ENCODE peak calls at places on chromosomes 2 and 18, in nine cellular contexts. W, Y, P, F, Q, R, H, X and V are unnamed samples.
A peak's percentile ranks its signal among the peaks of the same experiment; 100 is the strongest.

GRCh38 chr18:40066368-40066767 is 1888.7 kb upstream of the PIK3C3 start:
- DNase-seq in P (no peak), R (no peak), F (no peak), X (no peak), W (no peak), H (no peak), Y (no peak), Q (no peak), V (no peak)

GRCh38 chr18:48949606-48950535 is 894 bp downstream of the SMAD7 start:
- DNase-seq in X (peak; percentile 66), F (no peak), R (no peak), Q (no peak), P (peak; percentile 68), Y (no peak), H (no peak), W (no peak), V (no peak)

GRCh38 chr18:62157843-62158242 is 29.0 kb downstream of the PIGN start:
- DNase-seq in W (no peak), Y (no peak), Q (no peak), F (no peak), H (no peak), X (no peak), R (no peak), P (no peak), V (no peak)

GRCh38 chr2:178761759-178762371 is 45.4 kb downstream of the TTN start:
- DNase-seq in P (peak; percentile 52), W (no peak), F (peak; percentile 30), Q (no peak), R (peak; percentile 25), Y (no peak), H (peak; percentile 6), X (no peak), V (no peak)

GRCh38 chr2:223283329-223283728 is 231.3 kb downstream of the KCNE4 start:
- DNase-seq in X (no peak), F (no peak), P (no peak), R (no peak), Y (no peak), Q (no peak), W (no peak), H (no peak), V (no peak)

GRCh38 chr2:3645745-3646389 is 12.1 kb upstream of the ALLC start:
- DNase-seq in H (no peak), P (no peak), W (no peak), R (no peak), Q (no peak), X (peak; percentile 19), Y (no peak), F (no peak), V (no peak)

GRCh38 chr18:76977681-76978234 is 154.8 kb downstream of the MBP start:
- DNase-seq in F (no peak), Y (no peak), R (no peak), P (no peak), Q (no peak), W (no peak), X (no peak), H (no peak), V (no peak)

GRCh38 chr18:11861583-11862288 is 10.5 kb downstream of the CHMP1B start:
- DNase-seq in X (no peak), Q (no peak), W (no peak), Y (no peak), H (no peak), F (no peak), P (no peak), R (no peak), V (no peak)

GRCh38 chr18:9648431-9649163 is 34.2 kb upstream of the PPP4R1 start:
- DNase-seq in Q (no peak), H (no peak), W (no peak), P (no peak), F (no peak), R (no peak), X (no peak), Y (no peak), V (no peak)

GRCh38 chr2:24873619-24874018 is 46.4 kb downstream of the ADCY3 start:
- DNase-seq in H (no peak), Y (no peak), P (no peak), F (no peak), W (no peak), Q (no peak), R (no peak), X (no peak), V (no peak)

GRCh38 chr2:62826141-62826540 is 120.6 kb downstream of the EHBP1 start:
- DNase-seq in H (no peak), R (no peak), F (no peak), X (no peak), Q (no peak), Y (no peak), W (no peak), P (no peak), V (no peak)

GRCh38 chr18:63824220-63824525 is 49.0 kb downstream of the SERPINB7 start:
- DNase-seq in H (no peak), W (no peak), F (no peak), Y (no peak), X (no peak), P (no peak), Q (no peak), R (no peak), V (no peak)

GRCh38 chr2:23578964-23579671 is 194.1 kb downstream of the KLHL29 start:
- DNase-seq in Q (no peak), R (no peak), X (peak; percentile 18), P (no peak), Y (no peak), W (no peak), H (no peak), F (no peak), V (no peak)

GRCh38 chr2:15800489-15801329 is 139.6 kb upstream of the MYCN start:
- DNase-seq in H (no peak), F (no peak), Y (no peak), W (no peak), Q (no peak), X (no peak), P (no peak), R (no peak), V (no peak)

GRCh38 chr2:26469955-26470354 is 8.0 kb downstream of the OTOF start:
- DNase-seq in Y (no peak), H (no peak), P (no peak), Q (no peak), R (no peak), X (no peak), W (no peak), F (no peak), V (no peak)

GRCh38 chr2:26471766-26472706 is 5.9 kb downstream of the OTOF start:
- DNase-seq in W (no peak), F (no peak), Q (no peak), X (peak; percentile 55), P (no peak), H (no peak), R (no peak), Y (no peak), V (no peak)

GRCh38 chr2:26472821-26473655 is 4.9 kb downstream of the OTOF start:
- DNase-seq in P (no peak), X (peak; percentile 51), H (no peak), W (no peak), Y (no peak), F (no peak), Q (no peak), R (no peak), V (no peak)

GRCh38 chr2:26470601-26471260 is 7.2 kb downstream of the OTOF start:
- DNase-seq in Q (no peak), Y (no peak), X (no peak), P (no peak), F (no peak), H (no peak), W (no peak), R (no peak), V (no peak)

GRCh38 chr2:26471278-26471677 is 6.6 kb downstream of the OTOF start:
- DNase-seq in W (no peak), F (no peak), Q (no peak), R (no peak), P (no peak), X (no peak), Y (no peak), H (no peak), V (no peak)
- TF ChIP-seq CTCF in W (no peak), F (no peak), Q (no peak), R (peak; percentile 31), P (peak; percentile 34), X (no peak), Y (no peak), H (no peak), V (no peak)

DNA sequence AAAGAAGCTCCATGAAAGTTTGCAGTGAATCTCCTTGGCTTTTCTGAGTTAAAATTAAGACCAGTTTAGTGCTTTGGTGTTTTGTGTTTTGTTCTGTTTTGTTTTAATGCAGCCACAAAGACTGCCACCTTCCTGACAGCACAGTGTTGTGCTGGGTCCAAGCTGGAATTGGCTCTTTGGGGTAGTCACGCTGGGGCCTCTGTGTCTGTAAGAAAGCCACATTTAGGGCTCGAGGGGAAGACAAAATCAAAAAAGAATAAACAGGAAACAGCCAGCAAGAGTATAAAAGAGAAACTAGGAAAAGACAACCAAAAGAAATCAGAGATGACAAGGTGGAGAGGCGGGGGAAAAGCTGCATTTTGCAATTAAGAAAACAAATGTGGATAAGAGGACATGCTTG is 396.3 kb downstream of the ARHGAP15 start:
- DNase-seq in F (no peak), P (peak; percentile 14), Y (no peak), R (no peak), H (no peak), W (no peak), Q (no peak), X (no peak), V (no peak)
- H3K4me3 ChIP-seq in F (no peak overlapping the region), P (no peak overlapping the region), Y (no peak overlapping the region), R (no peak overlapping the region), H (no peak overlapping the region), W (no peak overlapping the region), Q (no peak overlapping the region), X (no peak overlapping the region), V (no peak overlapping the region)

GRCh38 chr18:2970762-2971659 is 41.9 kb downstream of the LPIN2 start:
- DNase-seq in F (no peak), R (no peak), H (no peak), Q (no peak), W (no peak), P (no peak), Y (no peak), X (no peak), V (no peak)
- TF ChIP-seq CTCF in F (no peak), R (no peak), H (no peak), Q (no peak), W (no peak), P (no peak), Y (no peak), X (no peak), V (no peak)

GRCh38 chr2:201883970-201884369 is 77.6 kb downstream of the CDK15 start:
- DNase-seq in R (no peak), H (no peak), P (peak; percentile 35), X (no peak), Q (no peak), F (no peak), Y (no peak), W (no peak), V (no peak)

GRCh38 chr2:201882353-201883095 is 76.2 kb downstream of the CDK15 start:
- DNase-seq in W (no peak), F (no peak), Y (no peak), X (peak; percentile 61), Q (no peak), H (no peak), R (peak; percentile 56), P (peak; percentile 96), V (no peak)

GRCh38 chr2:201881731-201882130 is 75.4 kb downstream of the CDK15 start:
- DNase-seq in Q (no peak), P (peak; percentile 39), H (no peak), W (no peak), R (no peak), X (no peak), F (no peak), Y (no peak), V (no peak)

GRCh38 chr2:201881382-201881720 is 75.0 kb downstream of the CDK15 start:
- DNase-seq in W (no peak), H (no peak), F (no peak), X (no peak), P (peak; percentile 60), R (no peak), Q (no peak), Y (no peak), V (no peak)

GRCh38 chr2:201883559-201883958 is 77.2 kb downstream of the CDK15 start:
- DNase-seq in Q (no peak), R (no peak), P (no peak), W (no peak), H (no peak), Y (peak; percentile 63), X (peak; percentile 70), F (no peak), V (no peak)
- H3K4me3 ChIP-seq in Q (no peak overlapping the region), R (no peak overlapping the region), P (no peak overlapping the region), W (no peak overlapping the region), H (no peak overlapping the region), Y (peak overlapping the region; percentile 16), X (no peak overlapping the region), F (no peak overlapping the region), V (no peak overlapping the region)